ENCODE peak calls at places on chromosome 19, in nine cellular contexts. Z, P, Q, G, I, U, T, A and M are unnamed samples.

GRCh38 chr19:40667602-40668001 is 22.8 kb downstream of the NUMBL start:
- DNase-seq in Z (no peak), P (no peak), Q (no peak), G (no peak), I (no peak), U (no peak), T (no peak), A (no peak), M (no peak)

GRCh38 chr19:18014197-18014596 is 6.2 kb downstream of the ARRDC2 start:
- DNase-seq in Z (no peak), P (no peak), Q (no peak), G (no peak), I (no peak), U (peak), T (no peak), A (no peak), M (no peak)

GRCh38 chr19:12864143-12864542 is 17.1 kb downstream of the DNASE2 start:
- DNase-seq in Z (no peak), P (no peak), Q (no peak), G (no peak), I (no peak), U (no peak), T (no peak), A (no peak), M (no peak)

GRCh38 chr19:42175952-42176648 is 41.4 kb downstream of the DEDD2 start:
- DNase-seq in Z (peak), P (no peak), Q (peak), G (no peak), I (no peak), U (no peak), T (no peak), A (no peak), M (no peak)

GRCh38 chr19:12481781-12482504 is 2.7 kb downstream of the ZNF709 start:
- DNase-seq in Z (no peak), P (no peak), Q (no peak), G (no peak), I (no peak), U (no peak), T (no peak), A (peak), M (no peak)

GRCh38 chr19:45800009-45800553 is 7.4 kb upstream of the DMWD start:
- DNase-seq in Z (peak), P (no peak), Q (peak), G (no peak), I (no peak), U (no peak), T (no peak), A (peak), M (no peak)

GRCh38 chr19:14023404-14024235 is 4.3 kb upstream of the RLN3 start:
- DNase-seq in Z (peak), P (peak), Q (peak), G (no peak), I (no peak), U (no peak), T (no peak), A (peak), M (no peak)

GRCh38 chr19:3179739-3180293 is 1.2 kb downstream of the S1PR4 start:
- DNase-seq in Z (no peak), P (no peak), Q (no peak), G (no peak), I (no peak), U (no peak), T (no peak), A (peak), M (peak)

GRCh38 chr19:37334179-37335071 is 36.5 kb upstream of the ZNF527 start:
- DNase-seq in Z (peak), P (peak), Q (peak), G (peak), I (peak), U (peak), T (peak), A (peak), M (peak)

GRCh38 chr19:48807590-48808308 is 3.1 kb downstream of the BCAT2 start:
- DNase-seq in Z (no peak), P (no peak), Q (no peak), G (no peak), I (no peak), U (no peak), T (no peak), A (peak), M (no peak)

GRCh38 chr19:8399681-8400188 is 9.6 kb downstream of the RAB11B start:
- DNase-seq in Z (no peak), P (no peak), Q (no peak), G (no peak), I (peak), U (no peak), T (no peak), A (no peak), M (no peak)

GRCh38 chr19:42197375-42197817 is 20.1 kb downstream of the DEDD2 start:
- DNase-seq in Z (no peak), P (peak), Q (peak), G (no peak), I (no peak), U (no peak), T (no peak), A (peak), M (no peak)

GRCh38 chr19:18895828-18896341 is at the start of gene CERS1:
- DNase-seq in Z (peak), P (peak), Q (no peak), G (no peak), I (no peak), U (no peak), T (no peak), A (peak), M (no peak)

GRCh38 chr19:49971991-49972401 is 11.0 kb upstream of the SIGLEC11 start:
- DNase-seq in Z (no peak), P (no peak), Q (no peak), G (no peak), I (no peak), U (no peak), T (no peak), A (no peak), M (no peak)

GRCh38 chr19:33905937-33906577 is 109.4 kb downstream of the KCTD15 start:
- DNase-seq in Z (peak), P (no peak), Q (peak), G (peak), I (no peak), U (no peak), T (no peak), A (no peak), M (peak)

GRCh38 chr19:1167687-1168561 is 6.1 kb downstream of the SBNO2 start:
- DNase-seq in Z (peak), P (no peak), Q (no peak), G (no peak), I (no peak), U (no peak), T (no peak), A (no peak), M (no peak)

GRCh38 chr19:40331052-40331451 is 17.1 kb downstream of the C19orf47 start:
- DNase-seq in Z (no peak), P (no peak), Q (peak), G (no peak), I (no peak), U (no peak), T (no peak), A (no peak), M (no peak)

GRCh38 chr19:5155586-5156210 is 184.9 kb downstream of the PTPRS start:
- DNase-seq in Z (no peak), P (no peak), Q (no peak), G (no peak), I (no peak), U (no peak), T (no peak), A (no peak), M (no peak)

GRCh38 chr19:19643158-19644053 is at the start of gene GMIP:
- DNase-seq in Z (peak), P (peak), Q (peak), G (peak), I (peak), U (peak), T (peak), A (peak), M (peak)

GRCh38 chr19:43300876-43301765 is 31.8 kb upstream of the PSG9 start:
- DNase-seq in Z (no peak), P (no peak), Q (no peak), G (no peak), I (no peak), U (no peak), T (no peak), A (no peak), M (no peak)

GRCh38 chr19:32977269-32977668 is 5.2 kb downstream of the FAAP24 start:
- DNase-seq in Z (no peak), P (no peak), Q (peak), G (no peak), I (no peak), U (no peak), T (no peak), A (peak), M (no peak)

GRCh38 chr19:45107621-45108170 is 14.7 kb downstream of the PPP1R37 start:
- DNase-seq in Z (no peak), P (no peak), Q (no peak), G (no peak), I (no peak), U (no peak), T (no peak), A (no peak), M (no peak)

GRCh38 chr19:17872251-17873001 is 681 bp downstream of the SLC5A5 start:
- DNase-seq in Z (no peak), P (no peak), Q (no peak), G (no peak), I (no peak), U (no peak), T (no peak), A (peak), M (no peak)

GRCh38 chr19:30391554-30392551 is 19.7 kb downstream of the ZNF536 start:
- DNase-seq in Z (peak), P (no peak), Q (no peak), G (no peak), I (no peak), U (no peak), T (no peak), A (peak), M (no peak)

GRCh38 chr19:13099073-13099999 is 3.3 kb downstream of the LYL1 start:
- DNase-seq in Z (peak), P (peak), Q (peak), G (peak), I (peak), U (peak), T (peak), A (peak), M (peak)

GRCh38 chr19:7942981-7943443 is 454 bp downstream of the TIMM44 start:
- DNase-seq in Z (no peak), P (peak), Q (no peak), G (no peak), I (no peak), U (no peak), T (no peak), A (no peak), M (no peak)

GRCh38 chr19:39318071-39318470 is 2.6 kb downstream of the LRFN1 start:
- DNase-seq in Z (no peak), P (no peak), Q (no peak), G (no peak), I (no peak), U (no peak), T (no peak), A (no peak), M (no peak)

GRCh38 chr19:50178859-50179537 is 15.9 kb upstream of the IZUMO2 start:
- DNase-seq in Z (peak), P (no peak), Q (peak), G (no peak), I (no peak), U (no peak), T (no peak), A (no peak), M (no peak)

GRCh38 chr19:743168-743687 is 7.7 kb upstream of the MISP start:
- DNase-seq in Z (peak), P (no peak), Q (no peak), G (no peak), I (no peak), U (no peak), T (no peak), A (no peak), M (no peak)

GRCh38 chr19:29516358-29516725 is 9.5 kb upstream of the VSTM2B start:
- DNase-seq in Z (no peak), P (no peak), Q (no peak), G (no peak), I (peak), U (no peak), T (no peak), A (no peak), M (no peak)

GRCh38 chr19:38417544-38418506 is 8.2 kb downstream of the RASGRP4 start:
- DNase-seq in Z (peak), P (peak), Q (no peak), G (peak), I (no peak), U (peak), T (no peak), A (peak), M (peak)

GRCh38 chr19:13974073-13974472 is 21.8 kb downstream of the DCAF15 start:
- DNase-seq in Z (peak), P (no peak), Q (peak), G (no peak), I (no peak), U (peak), T (no peak), A (no peak), M (no peak)

GRCh38 chr19:35509018-35509652 is 4.3 kb downstream of the DMKN start:
- DNase-seq in Z (peak), P (peak), Q (no peak), G (no peak), I (no peak), U (peak), T (no peak), A (no peak), M (no peak)

GRCh38 chr19:11263726-11264125 is 1.4 kb upstream of the DOCK6 start:
- DNase-seq in Z (no peak), P (no peak), Q (no peak), G (no peak), I (no peak), U (no peak), T (no peak), A (no peak), M (no peak)

GRCh38 chr19:47826800-47827199 is 5.1 kb downstream of the CRX start:
- DNase-seq in Z (no peak), P (no peak), Q (no peak), G (no peak), I (no peak), U (no peak), T (no peak), A (no peak), M (no peak)

GRCh38 chr19:5338661-5339469 is 1.7 kb downstream of the PTPRS start:
- DNase-seq in Z (peak), P (no peak), Q (no peak), G (no peak), I (peak), U (no peak), T (no peak), A (peak), M (no peak)

GRCh38 chr19:19386373-19386869 is 19.1 kb upstream of the GATAD2A start:
- DNase-seq in Z (no peak), P (peak), Q (no peak), G (no peak), I (no peak), U (no peak), T (no peak), A (peak), M (no peak)

GRCh38 chr19:10987621-10988297 is 26.9 kb downstream of the SMARCA4 start:
- DNase-seq in Z (no peak), P (no peak), Q (no peak), G (no peak), I (no peak), U (no peak), T (no peak), A (no peak), M (no peak)